ENCODE peak calls at places on chromosomes 2 and 18, in seven cellular contexts. T is aorta; H is NCI-H82; W is activated T-cell treated with anti-CD3 and anti-CD28 coated beads for 24 hours; K is stimulated activated CD4-positive, alpha-beta T cell treated with anti-CD3 and anti-CD28 coated beads, Interleukin-12 subunit alpha, Interleukin-12 subunit beta, amount 100 ng/mL, for 48 hours; E is GM12865; X is substantia nigra. P is an unnamed sample.

GRCh38 chr2:112542974-112543760 is 902 bp downstream of the POLR1B start:
- DNase-seq in T (no peak), H (peak), W (no peak), K (no peak), E (peak), X (no peak), P (no peak)

GRCh38 chr2:102499558-102499957 is 26.5 kb downstream of the SLC9A4 start:
- DNase-seq in T (no peak), H (no peak), W (no peak), K (no peak), E (no peak), X (no peak), P (no peak)

GRCh38 chr2:368386-368785 is 80.5 kb upstream of the ALKAL2 start:
- DNase-seq in T (no peak), H (peak), W (no peak), K (no peak), E (no peak), X (no peak), P (no peak)

GRCh38 chr2:634670-635395 is 42.4 kb downstream of the TMEM18 start:
- DNase-seq in T (no peak), H (no peak), W (no peak), K (no peak), E (no peak), X (no peak), P (no peak)

GRCh38 chr2:104452558-104452957 is 401.4 kb upstream of the POU3F3 start:
- DNase-seq in T (no peak), H (no peak), W (no peak), K (no peak), E (no peak), X (no peak), P (no peak)

GRCh38 chr2:207385903-207386302 is 143.9 kb upstream of the CREB1 start:
- DNase-seq in T (no peak), H (no peak), W (no peak), K (no peak), E (no peak), X (no peak), P (no peak)

GRCh38 chr2:120433816-120434290 is 87.9 kb downstream of the INHBB start:
- DNase-seq in T (no peak), H (no peak), W (no peak), K (no peak), E (no peak), X (no peak), P (no peak)

GRCh38 chr18:73839441-73839840 is 308.2 kb downstream of the FBXO15 start:
- DNase-seq in T (no peak), H (no peak), W (no peak), K (no peak), E (no peak), X (no peak), P (no peak)

GRCh38 chr2:84251651-84252278 is 207.3 kb downstream of the SUCLG1 start:
- DNase-seq in T (no peak), H (no peak), W (no peak), K (no peak), E (no peak), X (no peak), P (no peak)

GRCh38 chr2:180122874-180123273 is 115.8 kb upstream of the CWC22 start:
- DNase-seq in T (no peak), H (no peak), W (no peak), K (no peak), E (no peak), X (no peak), P (no peak)

GRCh38 chr2:216680951-216681629 is 14.3 kb downstream of the IGFBP5 start:
- DNase-seq in T (peak), H (no peak), W (no peak), K (no peak), E (no peak), X (no peak), P (no peak)

GRCh38 chr18:9022397-9023170 is 79.9 kb upstream of the NDUFV2 start:
- DNase-seq in T (no peak), H (no peak), W (no peak), K (no peak), E (no peak), X (no peak), P (no peak)

GRCh38 chr2:241183221-241183620 is 5.3 kb upstream of the ANO7 start:
- DNase-seq in T (no peak), H (no peak), W (no peak), K (no peak), E (no peak), X (no peak), P (no peak)